ENCODE peak calls at places on chromosome X, in four cellular contexts. One of them, this sample, is unnamed.

GRCh38 chrX:107894038-107894437 is 68.4 kb downstream of the MID2 start:
- DNase-seq in ecto neural progenitor cell: no peak
- DNase-seq in suprapubic skin: no peak
- DNase-seq in non-pigmented ciliary epithelial cell: no peak
- DNase-seq in this sample: no peak

GRCh38 chrX:22314692-22315091 is 42.0 kb downstream of the CBLL2 start:
- DNase-seq in suprapubic skin: no peak
- DNase-seq in non-pigmented ciliary epithelial cell: no peak
- DNase-seq in ecto neural progenitor cell: no peak
- DNase-seq in this sample: no peak

GRCh38 chrX:53642326-53642725 is 44.2 kb downstream of the HUWE1 start:
- DNase-seq in suprapubic skin: no peak
- DNase-seq in non-pigmented ciliary epithelial cell: no peak
- DNase-seq in ecto neural progenitor cell: no peak
- DNase-seq in this sample: no peak

GRCh38 chrX:16196829-16197228 is 29.5 kb downstream of the MAGEB17 start:
- DNase-seq in non-pigmented ciliary epithelial cell: no peak
- DNase-seq in suprapubic skin: no peak
- DNase-seq in ecto neural progenitor cell: no peak
- DNase-seq in this sample: no peak

GRCh38 chrX:110219920-110220319 is 98.0 kb downstream of the AMMECR1 start:
- DNase-seq in non-pigmented ciliary epithelial cell: no peak
- DNase-seq in ecto neural progenitor cell: no peak
- DNase-seq in suprapubic skin: no peak
- DNase-seq in this sample: no peak

GRCh38 chrX:2162695-2163094 is 338.1 kb downstream of the DHRSX start:
- DNase-seq in suprapubic skin: no peak
- DNase-seq in non-pigmented ciliary epithelial cell: no peak
- DNase-seq in ecto neural progenitor cell: no peak
- DNase-seq in this sample: no peak

GRCh38 chrX:42094208-42094607 is 170.9 kb upstream of the CASK start:
- DNase-seq in ecto neural progenitor cell: no peak
- DNase-seq in suprapubic skin: no peak
- DNase-seq in non-pigmented ciliary epithelial cell: no peak
- DNase-seq in this sample: no peak

GRCh38 chrX:122363112-122363511 is 821.0 kb upstream of the GRIA3 start:
- DNase-seq in suprapubic skin: no peak
- DNase-seq in non-pigmented ciliary epithelial cell: no peak
- DNase-seq in ecto neural progenitor cell: no peak
- DNase-seq in this sample: no peak

GRCh38 chrX:42544883-42545282 is 233.1 kb downstream of the PPP1R2C start:
- DNase-seq in ecto neural progenitor cell: no peak
- DNase-seq in suprapubic skin: no peak
- DNase-seq in non-pigmented ciliary epithelial cell: no peak
- DNase-seq in this sample: no peak

GRCh38 chrX:150694738-150695410 is 1.7 kb downstream of the MTMR1 start:
- DNase-seq in non-pigmented ciliary epithelial cell: no peak
- DNase-seq in suprapubic skin: no peak
- DNase-seq in ecto neural progenitor cell: no peak
- DNase-seq in this sample: no peak

GRCh38 chrX:80648023-80648422 is 161.7 kb downstream of the BRWD3 start:
- DNase-seq in non-pigmented ciliary epithelial cell: no peak
- DNase-seq in ecto neural progenitor cell: no peak
- DNase-seq in suprapubic skin: no peak
- DNase-seq in this sample: no peak

GRCh38 chrX:40975951-40976350 is 109.3 kb upstream of the USP9X start:
- DNase-seq in non-pigmented ciliary epithelial cell: no peak
- DNase-seq in ecto neural progenitor cell: no peak
- DNase-seq in suprapubic skin: no peak
- DNase-seq in this sample: no peak

GRCh38 chrX:48461830-48462229 is 8.2 kb downstream of the SLC38A5 start:
- DNase-seq in suprapubic skin: no peak
- DNase-seq in ecto neural progenitor cell: peak
- DNase-seq in non-pigmented ciliary epithelial cell: no peak
- DNase-seq in this sample: no peak

GRCh38 chrX:20144491-20144890 is 2.9 kb upstream of the EIF1AX start:
- DNase-seq in non-pigmented ciliary epithelial cell: peak
- DNase-seq in suprapubic skin: no peak
- DNase-seq in ecto neural progenitor cell: no peak
- DNase-seq in this sample: no peak

GRCh38 chrX:136629084-136629750 is 18.7 kb upstream of the CD40LG start:
- DNase-seq in suprapubic skin: no peak
- DNase-seq in non-pigmented ciliary epithelial cell: no peak
- DNase-seq in ecto neural progenitor cell: no peak
- DNase-seq in this sample: no peak

GRCh38 chrX:76427560-76428242 is at the start of gene MAGEE1:
- DNase-seq in suprapubic skin: peak
- DNase-seq in ecto neural progenitor cell: peak
- DNase-seq in non-pigmented ciliary epithelial cell: peak
- DNase-seq in this sample: peak

GRCh38 chrX:65532016-65532415 is 2.6 kb downstream of the LAS1L start:
- DNase-seq in ecto neural progenitor cell: no peak
- DNase-seq in non-pigmented ciliary epithelial cell: no peak
- DNase-seq in suprapubic skin: no peak
- DNase-seq in this sample: no peak

GRCh38 chrX:9663216-9663615 is 102.4 kb downstream of the GPR143 start:
- DNase-seq in suprapubic skin: no peak
- DNase-seq in ecto neural progenitor cell: no peak
- DNase-seq in non-pigmented ciliary epithelial cell: no peak
- DNase-seq in this sample: no peak

GRCh38 chrX:21989415-21989814 is 42.7 kb upstream of the PHEX start:
- DNase-seq in ecto neural progenitor cell: no peak
- DNase-seq in suprapubic skin: no peak
- DNase-seq in non-pigmented ciliary epithelial cell: no peak
- DNase-seq in this sample: no peak

GRCh38 chrX:110791206-110791605 is 4.4 kb downstream of the CHRDL1 start:
- DNase-seq in suprapubic skin: no peak
- DNase-seq in non-pigmented ciliary epithelial cell: no peak
- DNase-seq in ecto neural progenitor cell: no peak
- DNase-seq in this sample: no peak

GRCh38 chrX:80285131-80285773 is 135.0 kb upstream of the TENT5D start:
- DNase-seq in suprapubic skin: no peak
- DNase-seq in non-pigmented ciliary epithelial cell: no peak
- DNase-seq in ecto neural progenitor cell: no peak
- DNase-seq in this sample: no peak

GRCh38 chrX:31449975-31450374 is 378.1 kb upstream of the FTHL17 start:
- DNase-seq in non-pigmented ciliary epithelial cell: no peak
- DNase-seq in ecto neural progenitor cell: no peak
- DNase-seq in suprapubic skin: no peak
- DNase-seq in this sample: no peak

GRCh38 chrX:68018248-68019203 is 414.8 kb downstream of the OPHN1 start:
- DNase-seq in suprapubic skin: no peak
- DNase-seq in non-pigmented ciliary epithelial cell: no peak
- DNase-seq in ecto neural progenitor cell: peak
- DNase-seq in this sample: no peak

GRCh38 chrX:54494970-54495813 is 842 bp downstream of the FGD1 start:
- DNase-seq in ecto neural progenitor cell: peak
- DNase-seq in suprapubic skin: no peak
- DNase-seq in non-pigmented ciliary epithelial cell: no peak
- DNase-seq in this sample: no peak

GRCh38 chrX:12236156-12236555 is 97.9 kb downstream of the FRMPD4 start:
- DNase-seq in ecto neural progenitor cell: no peak
- DNase-seq in suprapubic skin: no peak
- DNase-seq in non-pigmented ciliary epithelial cell: no peak
- DNase-seq in this sample: no peak

GRCh38 chrX:40784516-40785151 is 49.3 kb upstream of the MED14 start:
- DNase-seq in ecto neural progenitor cell: no peak
- DNase-seq in non-pigmented ciliary epithelial cell: no peak
- DNase-seq in suprapubic skin: no peak
- DNase-seq in this sample: no peak

This sample was measured in type B pancreatic cell.